ENCODE peak calls at places on chromosomes 11 and 22, in five cellular contexts. One of them, this sample, is unnamed.

GRCh38 chr11:102436546-102436945 is 16.0 kb downstream of the TMEM123 start:
- DNase-seq in nephron progenitor cell: no peak
- DNase-seq in bronchial epithelial cell: no peak
- DNase-seq in sigmoid colon: no peak
- DNase-seq in left ventricle myocardium inferior: no peak
- DNase-seq in this sample: no peak

GRCh38 chr11:102831709-102832492 is 11.5 kb downstream of the MMP3 start:
- DNase-seq in sigmoid colon: no peak
- DNase-seq in left ventricle myocardium inferior: no peak
- DNase-seq in nephron progenitor cell: no peak
- DNase-seq in bronchial epithelial cell: no peak
- DNase-seq in this sample: no peak

GRCh38 chr22:35301370-35301874 is 1.7 kb downstream of the TOM1 start:
- DNase-seq in bronchial epithelial cell: peak; percentile 88
- DNase-seq in nephron progenitor cell: no peak
- DNase-seq in left ventricle myocardium inferior: no peak
- DNase-seq in sigmoid colon: peak; percentile 80
- DNase-seq in this sample: no peak

GRCh38 chr11:107928767-107929507 is 689 bp downstream of the RAB39A start:
- DNase-seq in left ventricle myocardium inferior: peak; percentile 20
- DNase-seq in bronchial epithelial cell: no peak
- DNase-seq in nephron progenitor cell: peak; percentile 26
- DNase-seq in sigmoid colon: no peak
- DNase-seq in this sample: no peak

GRCh38 chr11:877565-877964 is 33.0 kb downstream of the CHID1 start:
- DNase-seq in left ventricle myocardium inferior: no peak
- DNase-seq in sigmoid colon: no peak
- DNase-seq in bronchial epithelial cell: no peak
- DNase-seq in nephron progenitor cell: peak; percentile 43
- DNase-seq in this sample: no peak

GRCh38 chr22:36562261-36562835 is 33.4 kb upstream of the EIF3D start:
- DNase-seq in bronchial epithelial cell: peak; percentile 70
- DNase-seq in left ventricle myocardium inferior: no peak
- DNase-seq in sigmoid colon: no peak
- DNase-seq in nephron progenitor cell: no peak
- DNase-seq in this sample: no peak

GRCh38 chr11:126561327-126561893 is 205.9 kb downstream of the ST3GAL4 start:
- DNase-seq in bronchial epithelial cell: peak; percentile 33
- DNase-seq in nephron progenitor cell: peak; percentile 88
- DNase-seq in left ventricle myocardium inferior: peak; percentile 23
- DNase-seq in sigmoid colon: no peak
- DNase-seq in this sample: no peak

GRCh38 chr11:46912526-46913150 is 5.7 kb downstream of the LRP4 start:
- DNase-seq in sigmoid colon: no peak
- DNase-seq in bronchial epithelial cell: peak; percentile 36
- DNase-seq in left ventricle myocardium inferior: no peak
- DNase-seq in nephron progenitor cell: peak; percentile 65
- DNase-seq in this sample: no peak

GRCh38 chr11:66479741-66480115 is 506 bp upstream of the DPP3 start:
- DNase-seq in nephron progenitor cell: no peak
- DNase-seq in bronchial epithelial cell: peak; percentile 79
- DNase-seq in sigmoid colon: no peak
- DNase-seq in left ventricle myocardium inferior: no peak
- DNase-seq in this sample: no peak

GRCh38 chr22:49216579-49216978 is 611.1 kb downstream of the BRD1 start:
- DNase-seq in sigmoid colon: peak; percentile 55
- DNase-seq in left ventricle myocardium inferior: peak; percentile 0
- DNase-seq in bronchial epithelial cell: no peak
- DNase-seq in nephron progenitor cell: no peak
- DNase-seq in this sample: peak; percentile 52

GRCh38 chr11:112270551-112271180 is 10.0 kb upstream of the PLET1 start:
- DNase-seq in nephron progenitor cell: no peak
- DNase-seq in bronchial epithelial cell: no peak
- DNase-seq in sigmoid colon: no peak
- DNase-seq in left ventricle myocardium inferior: no peak
- DNase-seq in this sample: no peak

GRCh38 chr11:133920109-133920990 is 36.4 kb downstream of the IGSF9B start:
- DNase-seq in bronchial epithelial cell: no peak
- DNase-seq in sigmoid colon: no peak
- DNase-seq in nephron progenitor cell: no peak
- DNase-seq in left ventricle myocardium inferior: no peak
- DNase-seq in this sample: no peak

GRCh38 chr11:12232160-12232559 is 121.8 kb downstream of the MICAL2 start:
- DNase-seq in left ventricle myocardium inferior: no peak
- DNase-seq in sigmoid colon: no peak
- DNase-seq in nephron progenitor cell: no peak
- DNase-seq in bronchial epithelial cell: no peak
- DNase-seq in this sample: no peak

GRCh38 chr22:50117168-50117762 is 27.5 kb downstream of the MOV10L1 start:
- DNase-seq in bronchial epithelial cell: no peak
- DNase-seq in nephron progenitor cell: no peak
- DNase-seq in sigmoid colon: no peak
- DNase-seq in left ventricle myocardium inferior: no peak
- DNase-seq in this sample: no peak

GRCh38 chr11:16322190-16322589 is 34.2 kb downstream of the SOX6 start:
- DNase-seq in nephron progenitor cell: no peak
- DNase-seq in left ventricle myocardium inferior: no peak
- DNase-seq in sigmoid colon: no peak
- DNase-seq in bronchial epithelial cell: no peak
- DNase-seq in this sample: no peak

GRCh38 chr22:36331912-36332622 is 55.7 kb downstream of the MYH9 start:
- DNase-seq in nephron progenitor cell: no peak
- DNase-seq in left ventricle myocardium inferior: peak; percentile 83
- DNase-seq in bronchial epithelial cell: no peak
- DNase-seq in sigmoid colon: peak; percentile 91
- DNase-seq in this sample: no peak

GRCh38 chr11:88454881-88455280 is 117.3 kb upstream of the CTSC start:
- DNase-seq in sigmoid colon: no peak
- DNase-seq in bronchial epithelial cell: peak; percentile 84
- DNase-seq in left ventricle myocardium inferior: no peak
- DNase-seq in nephron progenitor cell: no peak
- DNase-seq in this sample: no peak

GRCh38 chr11:122367809-122368231 is 251.8 kb upstream of the BLID start:
- DNase-seq in sigmoid colon: peak; percentile 67
- DNase-seq in bronchial epithelial cell: peak; percentile 81
- DNase-seq in left ventricle myocardium inferior: no peak
- DNase-seq in nephron progenitor cell: peak; percentile 7
- DNase-seq in this sample: no peak

GRCh38 chr11:72764503-72764902 is 12.3 kb upstream of the ARAP1 start:
- DNase-seq in nephron progenitor cell: no peak
- DNase-seq in left ventricle myocardium inferior: no peak
- DNase-seq in bronchial epithelial cell: peak; percentile 37
- DNase-seq in sigmoid colon: no peak
- DNase-seq in this sample: peak; percentile 76

GRCh38 chr11:13260196-13260962 is 17.2 kb upstream of the BMAL1 start:
- DNase-seq in nephron progenitor cell: no peak
- DNase-seq in bronchial epithelial cell: peak; percentile 97
- DNase-seq in left ventricle myocardium inferior: no peak
- DNase-seq in sigmoid colon: no peak
- DNase-seq in this sample: no peak

GRCh38 chr11:71193431-71193830 is 58.9 kb downstream of the SHANK2 start:
- DNase-seq in left ventricle myocardium inferior: no peak
- DNase-seq in bronchial epithelial cell: no peak
- DNase-seq in sigmoid colon: no peak
- DNase-seq in nephron progenitor cell: no peak
- DNase-seq in this sample: peak; percentile 77

GRCh38 chr11:5405173-5405572 is 16.7 kb upstream of the OR51Q1 start:
- DNase-seq in nephron progenitor cell: no peak
- DNase-seq in sigmoid colon: no peak
- DNase-seq in left ventricle myocardium inferior: no peak
- DNase-seq in bronchial epithelial cell: no peak
- DNase-seq in this sample: no peak

GRCh38 chr22:40009231-40009769 is 14.5 kb downstream of the FAM83F start:
- DNase-seq in sigmoid colon: no peak
- DNase-seq in bronchial epithelial cell: no peak
- DNase-seq in nephron progenitor cell: peak; percentile 42
- DNase-seq in left ventricle myocardium inferior: no peak
- DNase-seq in this sample: no peak

GRCh38 chr11:130915556-130916237 is 582 bp downstream of the SNX19 start:
- DNase-seq in left ventricle myocardium inferior: no peak
- DNase-seq in nephron progenitor cell: no peak
- DNase-seq in bronchial epithelial cell: no peak
- DNase-seq in sigmoid colon: no peak
- DNase-seq in this sample: no peak

GRCh38 chr22:38721551-38721950 is 15.8 kb downstream of the GTPBP1 start:
- DNase-seq in bronchial epithelial cell: no peak
- DNase-seq in sigmoid colon: peak; percentile 52
- DNase-seq in left ventricle myocardium inferior: no peak
- DNase-seq in nephron progenitor cell: no peak
- DNase-seq in this sample: no peak

DNA sequence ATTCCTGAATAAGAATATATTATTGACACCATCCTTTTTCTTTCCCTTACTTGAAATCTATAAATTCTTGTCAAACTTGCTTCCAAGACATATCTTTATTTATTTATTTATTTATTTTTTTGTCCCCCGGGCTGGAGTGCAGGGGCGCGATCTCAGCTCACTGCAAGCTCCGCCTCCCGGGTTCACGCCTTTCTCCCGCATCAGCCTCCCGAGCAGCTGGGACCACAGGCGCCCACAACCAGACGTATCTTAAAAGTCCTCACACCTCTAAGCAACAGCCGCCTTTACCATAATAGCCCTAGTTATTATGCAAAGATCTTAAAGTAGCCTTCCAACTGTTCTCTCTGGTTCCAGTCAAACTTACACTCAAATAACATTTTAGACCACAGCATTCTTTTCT is 657.0 kb upstream of the B3GAT1 start:
- DNase-seq in left ventricle myocardium inferior: no peak
- DNase-seq in bronchial epithelial cell: no peak
- DNase-seq in nephron progenitor cell: no peak
- DNase-seq in sigmoid colon: no peak
- DNase-seq in this sample: no peak
- TF ChIP-seq CTCF in left ventricle myocardium inferior: no peak
- TF ChIP-seq CTCF in bronchial epithelial cell: no peak
- TF ChIP-seq CTCF in nephron progenitor cell: no peak
- TF ChIP-seq CTCF in sigmoid colon: no peak
- TF ChIP-seq CTCF in this sample: no peak

GRCh38 chr11:121337078-121337477 is 44.5 kb downstream of the SC5D start:
- DNase-seq in bronchial epithelial cell: no peak
- DNase-seq in nephron progenitor cell: no peak
- DNase-seq in left ventricle myocardium inferior: no peak
- DNase-seq in sigmoid colon: no peak
- DNase-seq in this sample: no peak

GRCh38 chr11:121336279-121336947 is 43.8 kb downstream of the SC5D start:
- DNase-seq in left ventricle myocardium inferior: no peak
- DNase-seq in bronchial epithelial cell: no peak
- DNase-seq in sigmoid colon: no peak
- DNase-seq in nephron progenitor cell: no peak
- DNase-seq in this sample: no peak

GRCh38 chr11:121337740-121338272 is 45.2 kb downstream of the SC5D start:
- DNase-seq in bronchial epithelial cell: no peak
- DNase-seq in left ventricle myocardium inferior: no peak
- DNase-seq in nephron progenitor cell: no peak
- DNase-seq in sigmoid colon: no peak
- DNase-seq in this sample: no peak

GRCh38 chr11:121338536-121338935 is 46.0 kb downstream of the SC5D start:
- DNase-seq in nephron progenitor cell: no peak
- DNase-seq in bronchial epithelial cell: no peak
- DNase-seq in sigmoid colon: no peak
- DNase-seq in left ventricle myocardium inferior: no peak
- DNase-seq in this sample: no peak

GRCh38 chr11:121334973-121335711 is 42.6 kb downstream of the SC5D start:
- DNase-seq in bronchial epithelial cell: no peak
- DNase-seq in left ventricle myocardium inferior: no peak
- DNase-seq in nephron progenitor cell: no peak
- DNase-seq in sigmoid colon: no peak
- DNase-seq in this sample: no peak
- TF ChIP-seq CTCF in bronchial epithelial cell: peak; percentile 6
- TF ChIP-seq CTCF in left ventricle myocardium inferior: peak; percentile 22
- TF ChIP-seq CTCF in nephron progenitor cell: no peak
- TF ChIP-seq CTCF in sigmoid colon: no peak
- TF ChIP-seq CTCF in this sample: peak; percentile 30

DNA sequence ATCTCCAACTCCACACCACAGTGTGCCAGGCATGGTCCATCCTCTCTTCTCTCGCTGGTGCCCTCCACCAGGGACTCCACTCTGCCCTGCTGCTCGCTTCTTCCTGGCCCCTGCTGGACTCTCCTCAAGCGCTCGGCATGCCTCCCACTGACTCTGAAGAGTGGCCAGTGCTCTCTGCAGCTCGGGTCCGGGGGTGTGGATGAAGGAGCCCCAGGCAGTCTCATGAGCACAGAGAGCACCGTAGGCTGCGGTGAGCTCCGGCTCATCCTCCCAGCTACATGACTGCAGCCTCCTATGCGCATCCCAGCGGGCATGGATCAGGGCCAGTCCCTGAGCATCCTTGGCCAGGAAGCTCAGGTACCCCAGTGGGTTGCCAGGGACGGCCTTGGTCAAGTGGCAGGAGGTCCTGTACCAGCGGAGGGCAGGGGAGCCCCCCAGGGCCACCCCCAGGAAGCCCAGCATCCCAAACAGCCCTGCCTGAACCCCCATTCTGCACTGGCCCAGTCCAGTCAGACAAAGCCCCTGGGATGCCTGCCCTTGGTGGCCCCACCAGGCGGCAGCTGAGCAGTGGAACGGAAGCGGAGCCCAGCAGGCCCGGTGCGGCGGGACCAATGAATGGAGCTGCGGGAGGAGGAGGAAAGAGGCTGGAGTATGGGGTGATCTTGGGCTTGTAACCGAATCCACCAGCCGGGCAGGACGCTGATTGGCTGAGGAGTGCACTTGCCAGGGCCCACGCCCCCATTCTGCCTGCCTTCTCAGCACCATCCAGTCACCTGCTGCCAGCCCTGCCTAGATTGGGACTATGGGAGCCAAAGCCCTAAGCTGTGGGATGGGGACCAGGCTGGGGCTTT is at the start of gene PLA2G3:
- DNase-seq in left ventricle myocardium inferior: no peak
- DNase-seq in nephron progenitor cell: peak; percentile 86
- DNase-seq in bronchial epithelial cell: peak; percentile 54
- DNase-seq in sigmoid colon: no peak
- DNase-seq in this sample: peak; percentile 87
- TF ChIP-seq CTCF in left ventricle myocardium inferior: no peak
- TF ChIP-seq CTCF in nephron progenitor cell: peak; percentile 42
- TF ChIP-seq CTCF in bronchial epithelial cell: no peak
- TF ChIP-seq CTCF in sigmoid colon: no peak
- TF ChIP-seq CTCF in this sample: peak; percentile 32

GRCh38 chr11:132496341-132496740 is 1036.0 kb downstream of the OPCML start:
- DNase-seq in left ventricle myocardium inferior: no peak
- DNase-seq in sigmoid colon: no peak
- DNase-seq in bronchial epithelial cell: no peak
- DNase-seq in nephron progenitor cell: peak; percentile 53
- DNase-seq in this sample: no peak

GRCh38 chr11:132490976-132491375 is 1041.3 kb downstream of the OPCML start:
- DNase-seq in sigmoid colon: peak; percentile 79
- DNase-seq in left ventricle myocardium inferior: no peak
- DNase-seq in bronchial epithelial cell: peak; percentile 62
- DNase-seq in nephron progenitor cell: no peak
- DNase-seq in this sample: no peak

GRCh38 chr11:132499661-132500060 is 1032.6 kb downstream of the OPCML start:
- DNase-seq in bronchial epithelial cell: no peak
- DNase-seq in left ventricle myocardium inferior: no peak
- DNase-seq in nephron progenitor cell: no peak
- DNase-seq in sigmoid colon: no peak
- DNase-seq in this sample: no peak

DNA sequence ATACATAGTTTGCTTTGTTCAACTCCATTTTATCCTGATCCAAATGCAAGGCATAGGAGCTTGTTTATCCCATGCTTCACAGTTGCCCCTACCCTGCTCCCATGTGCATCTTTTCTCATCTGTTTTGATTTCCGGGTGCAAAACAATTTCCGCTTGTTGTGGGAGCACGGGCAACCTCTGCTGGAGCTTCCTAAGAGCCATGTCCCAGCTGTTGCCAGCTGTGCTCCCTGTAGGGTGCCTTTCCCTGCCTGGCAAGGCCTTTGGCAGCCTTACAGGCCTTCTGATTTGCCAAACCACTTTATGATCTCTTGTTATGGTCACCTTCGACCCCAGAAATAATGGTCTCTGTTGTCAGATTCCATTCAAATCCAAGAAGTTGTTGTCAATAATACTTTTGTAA is 1038.5 kb downstream of the OPCML start:
- DNase-seq in sigmoid colon: no peak
- DNase-seq in nephron progenitor cell: no peak
- DNase-seq in bronchial epithelial cell: no peak
- DNase-seq in left ventricle myocardium inferior: no peak
- DNase-seq in this sample: no peak
- TF ChIP-seq CTCF in sigmoid colon: no peak
- TF ChIP-seq CTCF in nephron progenitor cell: no peak
- TF ChIP-seq CTCF in bronchial epithelial cell: no peak
- TF ChIP-seq CTCF in left ventricle myocardium inferior: no peak
- TF ChIP-seq CTCF in this sample: no peak